ENCODE peak calls at places on chromosomes 16 and 17, in five cellular contexts. I is colonic mucosa, O is fibroblast of lung, R is mammary epithelial cell, W is HCT116. X is an unnamed sample.

GRCh38 chr16:10930755-10931093 is 11.5 kb downstream of the DEXI start:
- DNase-seq in I (no peak), O (no peak), R (no peak), W (no peak), X (no peak)

GRCh38 chr17:44599298-44600175 is 42.3 kb downstream of the FZD2 start:
- DNase-seq in I (peak; percentile 55), O (peak; percentile 100), R (no peak), W (no peak), X (peak; percentile 90)

GRCh38 chr17:69710926-69711325 is 296.4 kb downstream of the MAP2K6 start:
- DNase-seq in I (no peak), O (no peak), R (peak; percentile 35), W (no peak), X (no peak)

GRCh38 chr17:72539981-72540897 is 419.4 kb downstream of the SOX9 start:
- DNase-seq in I (peak; percentile 81), O (peak; percentile 72), R (peak; percentile 67), W (peak; percentile 45), X (peak; percentile 89)

GRCh38 chr17:40019140-40019991 is 4.1 kb downstream of the CSF3 start:
- DNase-seq in I (no peak), O (peak; percentile 86), R (peak; percentile 63), W (no peak), X (no peak)

GRCh38 chr17:49779730-49780220 is 8.7 kb upstream of the KAT7 start:
- DNase-seq in I (peak; percentile 29), O (peak; percentile 79), R (peak; percentile 81), W (peak; percentile 34), X (no peak)

GRCh38 chr16:20257234-20257633 is 70.1 kb downstream of the GP2 start:
- DNase-seq in I (no peak), O (no peak), R (no peak), W (no peak), X (no peak)

GRCh38 chr17:39659286-39660010 is 5.7 kb upstream of the TCAP start:
- DNase-seq in I (no peak), O (no peak), R (no peak), W (no peak), X (peak; percentile 71)

GRCh38 chr16:64738321-64738960 is 383.4 kb downstream of the CDH11 start:
- DNase-seq in I (no peak), O (peak; percentile 45), R (no peak), W (no peak), X (no peak)

GRCh38 chr16:75110637-75111513 is 5.7 kb downstream of the LDHD start:
- DNase-seq in I (peak; percentile 95), O (peak; percentile 91), R (peak; percentile 80), W (peak; percentile 80), X (peak; percentile 94)

GRCh38 chr17:20256144-20256543 is 211.2 kb downstream of the LGALS9B start:
- DNase-seq in I (no peak), O (no peak), R (no peak), W (no peak), X (no peak)

GRCh38 chr17:30969989-30970680 is 704 bp upstream of the RNF135 start:
- DNase-seq in I (peak; percentile 70), O (peak; percentile 59), R (peak; percentile 67), W (no peak), X (no peak)

GRCh38 chr16:13811834-13812233 is 108.1 kb upstream of the ERCC4 start:
- DNase-seq in I (no peak), O (no peak), R (no peak), W (no peak), X (no peak)

GRCh38 chr16:19898924-19899604 is 14.4 kb upstream of the GPRC5B start:
- DNase-seq in I (peak; percentile 55), O (peak; percentile 54), R (peak; percentile 46), W (peak; percentile 57), X (peak; percentile 38)

GRCh38 chr17:40430272-40431230 is 12.7 kb upstream of the IGFBP4 start:
- DNase-seq in I (peak; percentile 16), O (no peak), R (no peak), W (no peak), X (no peak)

GRCh38 chr16:77894054-77894632 is 105.8 kb downstream of the VAT1L start:
- DNase-seq in I (no peak), O (no peak), R (no peak), W (no peak), X (no peak)

GRCh38 chr17:66711936-66712335 is 123.0 kb upstream of the CACNG5 start:
- DNase-seq in I (peak; percentile 90), O (no peak), R (peak; percentile 53), W (no peak), X (no peak)

GRCh38 chr16:11423315-11424117 is 78.3 kb downstream of the RMI2 start:
- DNase-seq in I (no peak), O (no peak), R (no peak), W (no peak), X (no peak)

GRCh38 chr17:10673318-10673717 is 16.2 kb upstream of the MYH3 start:
- DNase-seq in I (no peak), O (no peak), R (no peak), W (no peak), X (no peak)

GRCh38 chr17:39402279-39402889 is 958 bp upstream of the FBXL20 start:
- DNase-seq in I (peak; percentile 96), O (peak; percentile 91), R (peak; percentile 92), W (peak; percentile 92), X (peak; percentile 97)

GRCh38 chr16:66539628-66540469 is 10.1 kb downstream of the TK2 start:
- DNase-seq in I (no peak), O (no peak), R (no peak), W (no peak), X (no peak)

GRCh38 chr17:35740997-35741931 is 9.8 kb downstream of the RASL10B start:
- DNase-seq in I (no peak), O (no peak), R (no peak), W (no peak), X (peak; percentile 70)

GRCh38 chr16:85261205-85261604 is 148.9 kb upstream of the CIBAR2 start:
- DNase-seq in I (no peak), O (no peak), R (no peak), W (no peak), X (no peak)

GRCh38 chr17:36705651-36706436 is 104.5 kb downstream of the MRM1 start:
- DNase-seq in I (peak; percentile 64), O (peak; percentile 4), R (peak; percentile 14), W (peak; percentile 18), X (no peak)

GRCh38 chr17:33925650-33926049 is 329.4 kb upstream of the CCL2 start:
- DNase-seq in I (no peak), O (no peak), R (no peak), W (no peak), X (no peak)

GRCh38 chr16:13379266-13379665 is 477.9 kb downstream of the SHISA9 start:
- DNase-seq in I (no peak), O (no peak), R (no peak), W (no peak), X (no peak)

GRCh38 chr17:53950207-53950857 is 127.6 kb downstream of the KIF2B start:
- DNase-seq in I (no peak), O (no peak), R (no peak), W (no peak), X (no peak)

GRCh38 chr17:51121620-51122472 is 1.2 kb upstream of the SPAG9 start:
- DNase-seq in I (peak; percentile 93), O (peak; percentile 92), R (peak; percentile 99), W (peak; percentile 100), X (peak; percentile 95)

GRCh38 chr17:45019177-45019711 is 32.2 kb downstream of the DCAKD start:
- DNase-seq in I (peak; percentile 32), O (peak; percentile 44), R (no peak), W (no peak), X (no peak)

GRCh38 chr16:27169511-27170071 is 33.7 kb upstream of the KDM8 start:
- DNase-seq in I (peak; percentile 30), O (peak; percentile 69), R (peak; percentile 76), W (no peak), X (no peak)

GRCh38 chr17:78532311-78532710 is 44.9 kb downstream of the DNAH17 start:
- DNase-seq in I (peak; percentile 32), O (no peak), R (no peak), W (no peak), X (peak; percentile 37)

GRCh38 chr16:15765880-15766279 is 90.9 kb downstream of the MYH11 start:
- DNase-seq in I (peak; percentile 27), O (peak; percentile 42), R (peak; percentile 24), W (peak; percentile 55), X (peak; percentile 32)

GRCh38 chr16:28058839-28059589 is 4.5 kb downstream of the GSG1L start:
- DNase-seq in I (no peak), O (no peak), R (no peak), W (no peak), X (no peak)

GRCh38 chr17:81040791-81041337 is 5.9 kb downstream of the BAIAP2 start:
- DNase-seq in I (no peak), O (no peak), R (no peak), W (no peak), X (no peak)

GRCh38 chr17:488993-489757 is 136.6 kb upstream of the RPH3AL start:
- DNase-seq in I (no peak), O (peak; percentile 41), R (peak; percentile 26), W (peak; percentile 54), X (no peak)

GRCh38 chr16:31265329-31266245 is 5.8 kb downstream of the ITGAM start:
- DNase-seq in I (no peak), O (no peak), R (peak; percentile 90), W (no peak), X (peak; percentile 81)

GRCh38 chr17:17835415-17836249 is 1.2 kb downstream of the SREBF1 start:
- DNase-seq in I (no peak), O (no peak), R (no peak), W (no peak), X (peak; percentile 80)

GRCh38 chr17:17837966-17838962 is 1.5 kb upstream of the SREBF1 start:
- DNase-seq in I (peak; percentile 86), O (peak; percentile 39), R (peak; percentile 76), W (peak; percentile 75), X (peak; percentile 82)

GRCh38 chr17:17836250-17836817 is 452 bp downstream of the SREBF1 start:
- DNase-seq in I (peak; percentile 99), O (peak; percentile 92), R (peak; percentile 93), W (peak; percentile 92), X (peak; percentile 99)

GRCh38 chr17:17836818-17837379 is at the start of gene SREBF1:
- DNase-seq in I (peak; percentile 79), O (peak; percentile 50), R (no peak), W (no peak), X (peak; percentile 89)

GRCh38 chr17:17837380-17837821 is 615 bp upstream of the SREBF1 start:
- DNase-seq in I (peak; percentile 66), O (peak; percentile 85), R (peak; percentile 63), W (peak; percentile 69), X (peak; percentile 70)
- H3K9ac ChIP-seq in I (peak overlapping the region; percentile 87), O (peak overlapping the region; percentile 95), R (peak overlapping the region; percentile 82), W (peak overlapping the region; percentile 99), X (peak overlapping the region; percentile 37)

GRCh38 chr16:89155184-89155679 is 16.3 kb upstream of the CDH15 start:
- DNase-seq in I (peak; percentile 44), O (peak; percentile 87), R (no peak), W (no peak), X (peak; percentile 92)
- H3K4me3 ChIP-seq in I (no peak overlapping the region), O (no peak overlapping the region), R (no peak overlapping the region), W (no peak overlapping the region), X (no peak overlapping the region)

GRCh38 chr17:75975757-75976174 is 3.2 kb downstream of the ACOX1 start:
- DNase-seq in I (no peak), O (no peak), R (no peak), W (no peak), X (no peak)
- H3K9ac ChIP-seq in I (no peak overlapping the region), O (no peak overlapping the region), R (no peak overlapping the region), W (no peak overlapping the region), X (peak overlapping the region; percentile 45)

GRCh38 chr17:77392376-77393273 is 251.9 kb downstream of the SEC14L1 start:
- DNase-seq in I (peak; percentile 83), O (peak; percentile 75), R (no peak), W (no peak), X (peak; percentile 87)
- H3K4me3 ChIP-seq in I (no peak overlapping the region), O (no peak overlapping the region), R (no peak overlapping the region), W (no peak overlapping the region), X (peak overlapping the region; percentile 14)

X was measured in kidney.